ENCODE peak calls at places on chromosomes 1 and 21, in nine cellular contexts. P, H, F, D, C, G, K, Z and S are unnamed samples.

GRCh38 chr1:242240061-242240460 is 241.2 kb upstream of the MAP1LC3C start:
- DNase-seq in P (no peak), H (no peak), F (no peak), D (no peak), C (no peak), G (no peak), K (no peak), Z (no peak), S (no peak)

GRCh38 chr1:160046494-160047115 is 14.8 kb upstream of the PIGM start:
- DNase-seq in P (peak; percentile 56), H (no peak), F (peak; percentile 39), D (peak; percentile 92), C (no peak), G (peak; percentile 46), K (peak; percentile 84), Z (peak; percentile 72), S (peak; percentile 86)

GRCh38 chr1:26082020-26082350 is 14.6 kb upstream of the TRIM63 start:
- DNase-seq in P (no peak), H (no peak), F (no peak), D (no peak), C (no peak), G (no peak), K (no peak), Z (no peak), S (no peak)

GRCh38 chr1:37795340-37796110 is 1.9 kb downstream of the MANEAL start:
- DNase-seq in P (no peak), H (peak; percentile 31), F (peak; percentile 68), D (peak; percentile 95), C (peak; percentile 65), G (peak; percentile 42), K (peak; percentile 88), Z (peak; percentile 74), S (peak; percentile 95)

GRCh38 chr1:51296379-51297357 is 33.7 kb downstream of the TTC39A start:
- DNase-seq in P (peak; percentile 71), H (peak; percentile 87), F (peak; percentile 88), D (peak; percentile 99), C (peak; percentile 87), G (peak; percentile 87), K (peak; percentile 94), Z (peak; percentile 91), S (peak; percentile 96)

GRCh38 chr1:7808253-7808844 is 24.3 kb downstream of the PER3 start:
- DNase-seq in P (no peak), H (no peak), F (no peak), D (no peak), C (no peak), G (no peak), K (peak; percentile 63), Z (no peak), S (peak; percentile 41)

GRCh38 chr1:220905650-220906560 is 26.7 kb downstream of the HLX start:
- DNase-seq in P (no peak), H (no peak), F (no peak), D (no peak), C (no peak), G (no peak), K (no peak), Z (no peak), S (no peak)

GRCh38 chr21:17769049-17769845 is 49.9 kb downstream of the C21orf91 start:
- DNase-seq in P (no peak), H (no peak), F (no peak), D (no peak), C (no peak), G (no peak), K (no peak), Z (no peak), S (no peak)

GRCh38 chr1:208387908-208388756 is 143.9 kb upstream of the PLXNA2 start:
- DNase-seq in P (no peak), H (no peak), F (no peak), D (no peak), C (no peak), G (no peak), K (no peak), Z (no peak), S (no peak)

GRCh38 chr1:153883223-153883622 is 39.5 kb downstream of the GATAD2B start:
- DNase-seq in P (no peak), H (no peak), F (no peak), D (no peak), C (no peak), G (no peak), K (no peak), Z (no peak), S (no peak)

GRCh38 chr1:94875794-94876193 is 51.1 kb downstream of the CNN3 start:
- DNase-seq in P (no peak), H (no peak), F (no peak), D (no peak), C (no peak), G (no peak), K (no peak), Z (no peak), S (no peak)

GRCh38 chr1:200035397-200035955 is 8.0 kb downstream of the NR5A2 start:
- DNase-seq in P (no peak), H (no peak), F (no peak), D (peak; percentile 73), C (no peak), G (no peak), K (peak; percentile 69), Z (no peak), S (peak; percentile 64)

GRCh38 chr1:100543640-100544039 is 5.7 kb downstream of the GPR88 start:
- DNase-seq in P (peak; percentile 56), H (peak; percentile 71), F (no peak), D (peak; percentile 76), C (peak; percentile 20), G (no peak), K (peak; percentile 90), Z (peak; percentile 19), S (peak; percentile 73)

GRCh38 chr21:35106246-35106835 is 57.2 kb upstream of the RUNX1 start:
- DNase-seq in P (no peak), H (no peak), F (no peak), D (peak; percentile 56), C (no peak), G (no peak), K (no peak), Z (no peak), S (no peak)

GRCh38 chr1:28126778-28127430 is 38.5 kb upstream of the EYA3 start:
- DNase-seq in P (no peak), H (no peak), F (no peak), D (no peak), C (no peak), G (no peak), K (no peak), Z (no peak), S (no peak)

GRCh38 chr1:88890790-88891317 is 513 bp downstream of the GTF2B start:
- DNase-seq in P (peak; percentile 61), H (no peak), F (peak; percentile 36), D (peak; percentile 71), C (no peak), G (no peak), K (peak; percentile 60), Z (no peak), S (peak; percentile 35)

GRCh38 chr21:44670642-44671432 is 4.1 kb upstream of the KRTAP12-2 start:
- DNase-seq in P (no peak), H (no peak), F (no peak), D (no peak), C (no peak), G (no peak), K (no peak), Z (no peak), S (no peak)

GRCh38 chr1:85328713-85329376 is 52.4 kb upstream of the BCL10 start:
- DNase-seq in P (no peak), H (no peak), F (no peak), D (peak; percentile 78), C (no peak), G (no peak), K (peak; percentile 71), Z (no peak), S (peak; percentile 29)

GRCh38 chr21:31660134-31660565 is 657 bp downstream of the SOD1 start:
- DNase-seq in P (peak; percentile 65), H (no peak), F (no peak), D (peak; percentile 75), C (no peak), G (peak; percentile 47), K (peak; percentile 44), Z (no peak), S (peak; percentile 78)

GRCh38 chr21:45319461-45320211 is 31.9 kb upstream of the POFUT2 start:
- DNase-seq in P (no peak), H (no peak), F (no peak), D (peak; percentile 51), C (no peak), G (peak; percentile 43), K (no peak), Z (peak; percentile 71), S (peak; percentile 75)

GRCh38 chr1:171850951-171851350 is 9.7 kb downstream of the DNM3 start:
- DNase-seq in P (no peak), H (no peak), F (no peak), D (no peak), C (no peak), G (no peak), K (no peak), Z (no peak), S (no peak)
- H3K4me3 ChIP-seq in P (no peak overlapping the region), H (no peak overlapping the region), F (no peak overlapping the region), D (no peak overlapping the region), C (no peak overlapping the region), G (no peak overlapping the region), K (no peak overlapping the region), Z (no peak overlapping the region), S (no peak overlapping the region)

GRCh38 chr1:205729945-205730610 is 19.9 kb downstream of the NUCKS1 start:
- DNase-seq in P (no peak), H (no peak), F (no peak), D (no peak), C (no peak), G (no peak), K (no peak), Z (no peak), S (no peak)

GRCh38 chr1:205733438-205734175 is 16.4 kb downstream of the NUCKS1 start:
- DNase-seq in P (no peak), H (no peak), F (no peak), D (no peak), C (no peak), G (no peak), K (no peak), Z (no peak), S (no peak)

GRCh38 chr1:205739348-205740160 is 10.4 kb downstream of the NUCKS1 start:
- DNase-seq in P (no peak), H (no peak), F (no peak), D (no peak), C (no peak), G (no peak), K (no peak), Z (no peak), S (no peak)

GRCh38 chr1:205735218-205735617 is 14.8 kb downstream of the NUCKS1 start:
- DNase-seq in P (no peak), H (no peak), F (no peak), D (no peak), C (no peak), G (no peak), K (no peak), Z (no peak), S (no peak)
- H3K36me3 ChIP-seq in P (peaks cover 9% of the 10 kb centered on the region), H (no peaks in the 10 kb centered on the region), F (peaks cover 14% of the 10 kb centered on the region), D (peaks cover 71% of the 10 kb centered on the region), C (peaks cover 17% of the 10 kb centered on the region), G (no peaks in the 10 kb centered on the region), K (no peaks in the 10 kb centered on the region), Z (peaks cover 12% of the 10 kb centered on the region), S (peaks cover 2% of the 10 kb centered on the region)

GRCh38 chr21:36610201-36610600 is 88.7 kb upstream of the SIM2 start:
- DNase-seq in P (no peak), H (no peak), F (no peak), D (no peak), C (no peak), G (no peak), K (no peak), Z (no peak), S (no peak)
- H3K27me3 ChIP-seq in P (no peaks in the 10 kb centered on the region), H (no peaks in the 10 kb centered on the region), F (peaks cover 4% of the 10 kb centered on the region), D (no peaks in the 10 kb centered on the region), C (peaks cover 11% of the 10 kb centered on the region), G (no peaks in the 10 kb centered on the region), K (no peaks in the 10 kb centered on the region), Z (peaks cover 13% of the 10 kb centered on the region), S (no peaks in the 10 kb centered on the region)

GRCh38 chr1:61241411-61241838 is 159.1 kb downstream of the NFIA start:
- DNase-seq in P (no peak), H (no peak), F (no peak), D (no peak), C (no peak), G (peak; percentile 42), K (no peak), Z (peak; percentile 81), S (no peak)
- H3K4me3 ChIP-seq in P (no peak overlapping the region), H (no peak overlapping the region), F (peak overlapping the region; percentile 17), D (no peak overlapping the region), C (peak overlapping the region; percentile 20), G (peak overlapping the region; percentile 8), K (no peak overlapping the region), Z (peak overlapping the region; percentile 59), S (no peak overlapping the region)